ENCODE peak calls at places on chromosomes 4 and X, in seven cellular contexts. P is GM12878, X is H1, L is GM12892, J is SK-N-SH, H is HepG2, F is K562. Q is an unnamed sample.

GRCh38 chr4:150072906-150073714 is 5.1 kb upstream of the DCLK2 start:
- DNase-seq in J (no peak), L (no peak), P (no peak), H (no peak), X (no peak), F (no peak), Q (no peak)

GRCh38 chr4:159390648-159391047 is 287.8 kb downstream of the RAPGEF2 start:
- DNase-seq in J (no peak), L (no peak), F (no peak), P (no peak), H (peak), X (no peak), Q (no peak)

GRCh38 chr4:125105561-125105960 is 209.2 kb upstream of the FAT4 start:
- DNase-seq in L (no peak), J (no peak), H (no peak), F (no peak), X (no peak), P (no peak), Q (no peak)

GRCh38 chrX:29172880-29173279 is 585.6 kb downstream of the IL1RAPL1 start:
- DNase-seq in X (no peak), F (no peak), H (no peak), L (no peak), J (no peak), P (no peak), Q (no peak)

GRCh38 chr4:85243857-85244256 is 231.1 kb upstream of the ARHGAP24 start:
- DNase-seq in X (no peak), J (peak), L (no peak), H (no peak), F (no peak), P (no peak), Q (no peak)

GRCh38 chr4:3783691-3784306 is 17.6 kb downstream of the ADRA2C start:
- DNase-seq in J (no peak), F (peak), P (no peak), L (no peak), X (no peak), H (no peak), Q (peak)

GRCh38 chrX:109537324-109537665 is 651 bp downstream of the NXT2 start:
- DNase-seq in H (peak), J (no peak), L (no peak), F (peak), X (no peak), P (no peak), Q (no peak)

GRCh38 chr4:924107-925096 is 7.7 kb downstream of the GAK start:
- DNase-seq in X (no peak), P (peak), H (no peak), F (peak), J (peak), L (no peak), Q (no peak)

GRCh38 chrX:35115205-35115604 is 172.6 kb downstream of the FAM47B start:
- DNase-seq in P (no peak), H (no peak), F (no peak), L (no peak), X (no peak), J (no peak), Q (no peak)

GRCh38 chr4:82499705-82500104 is 62.1 kb downstream of the TMEM150C start:
- DNase-seq in P (no peak), J (no peak), L (no peak), H (no peak), F (no peak), X (no peak), Q (no peak)

GRCh38 chrX:146967296-146967695 is 152.8 kb upstream of the CXorf51A start:
- DNase-seq in L (no peak), J (no peak), P (no peak), H (no peak), F (no peak), X (no peak), Q (no peak)

GRCh38 chr4:25029479-25030282 is 1.1 kb downstream of the LGI2 start:
- DNase-seq in J (peak), X (no peak), P (no peak), H (no peak), F (no peak), L (no peak), Q (no peak)

GRCh38 chrX:64642482-64642881 is 247.2 kb upstream of the MTMR8 start:
- DNase-seq in H (no peak), F (no peak), L (no peak), J (peak), P (no peak), X (no peak), Q (no peak)

GRCh38 chrX:2432298-2432863 is 68.4 kb downstream of the DHRSX start:
- DNase-seq in J (no peak), X (no peak), H (no peak), F (no peak), L (no peak), P (no peak), Q (no peak)

GRCh38 chr4:151716324-151716723 is 44.5 kb downstream of the GATB start:
- DNase-seq in H (no peak), J (no peak), L (no peak), F (no peak), X (no peak), P (no peak), Q (no peak)

GRCh38 chrX:68383540-68383939 is 49.8 kb downstream of the OPHN1 start:
- DNase-seq in H (no peak), F (no peak), J (no peak), X (no peak), P (no peak), L (no peak), Q (no peak)

GRCh38 chrX:76253432-76253831 is 80.6 kb downstream of the PBDC1 start:
- DNase-seq in P (peak), L (no peak), X (no peak), F (peak), J (peak), H (peak), Q (peak)

GRCh38 chrX:37686348-37686736 is 751 bp downstream of the XK start:
- DNase-seq in J (no peak), P (no peak), L (no peak), H (no peak), X (no peak), F (no peak), Q (no peak)

GRCh38 chrX:133593531-133593930 is 178.2 kb upstream of the GPC4 start:
- DNase-seq in L (no peak), P (no peak), J (no peak), F (no peak), X (no peak), H (no peak), Q (no peak)

GRCh38 chr4:165136529-165136928 is 23.9 kb upstream of the TMEM192 start:
- DNase-seq in F (no peak), J (no peak), H (no peak), X (no peak), P (no peak), L (no peak), Q (no peak)

GRCh38 chr4:40662962-40663604 is 33.4 kb upstream of the RBM47 start:
- DNase-seq in J (no peak), H (peak), L (no peak), X (no peak), P (peak), F (no peak), Q (no peak)

GRCh38 chr4:77225022-77225421 is 68.0 kb downstream of the CCNG2 start:
- DNase-seq in J (no peak), H (no peak), L (no peak), P (no peak), F (no peak), X (no peak), Q (no peak)

GRCh38 chr4:69773443-69773842 is 13.0 kb upstream of the SULT1B1 start:
- DNase-seq in L (no peak), F (no peak), J (no peak), P (no peak), X (no peak), H (no peak), Q (no peak)

GRCh38 chr4:86218721-86219481 is 141.0 kb downstream of the MAPK10 start:
- DNase-seq in P (no peak), L (no peak), X (no peak), F (no peak), J (peak), H (no peak), Q (no peak)

GRCh38 chr4:150078041-150078995 is at the start of gene DCLK2:
- DNase-seq in X (peak), P (no peak), L (peak), F (peak), J (peak), H (no peak), Q (peak)

GRCh38 chr4:173181769-173182374 is 13.3 kb downstream of the GALNT7 start:
- DNase-seq in L (no peak), H (no peak), X (no peak), P (no peak), F (no peak), J (no peak), Q (no peak)

GRCh38 chr4:188162698-188163097 is 23.5 kb downstream of the TRIML1 start:
- DNase-seq in F (no peak), H (no peak), X (no peak), P (no peak), J (peak), L (no peak), Q (no peak)

GRCh38 chr4:130233377-130234047 is 1137.6 kb downstream of the C4orf33 start:
- DNase-seq in L (no peak), X (no peak), F (no peak), H (no peak), J (no peak), P (peak), Q (peak)

DNA sequence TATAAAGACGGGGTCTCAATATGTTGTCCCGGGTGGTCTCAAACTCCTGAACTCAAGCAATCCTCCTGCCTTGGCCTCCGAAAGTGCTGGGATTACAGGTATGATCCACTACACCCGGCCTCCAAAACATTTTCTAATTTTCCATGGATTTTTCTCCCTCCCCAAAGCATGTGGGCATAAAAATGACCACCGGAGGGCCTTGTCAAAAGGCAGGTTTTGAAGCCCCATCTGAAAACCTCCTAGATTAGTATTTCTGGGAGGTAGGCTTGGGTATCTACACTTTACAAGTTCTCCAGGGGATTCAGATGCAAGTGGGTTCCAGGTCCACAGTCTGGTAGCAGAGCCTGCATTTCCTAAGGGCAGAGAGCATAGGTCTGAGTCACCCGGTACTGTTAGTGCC is 1.4 kb upstream of the GPR173 start:
- DNase-seq in L (no peak), P (no peak), J (peak), X (no peak), H (no peak), F (no peak), Q (no peak)
- TF ChIP-seq TAF1 in L (no peak), P (no peak), J (no peak), X (no peak), H (no peak), F (no peak), Q (no peak)

GRCh38 chr4:6701371-6701770 is 7.7 kb downstream of the S100P start:
- DNase-seq in H (peak), J (no peak), F (peak), P (no peak), X (peak), L (no peak), Q (no peak)
- TF ChIP-seq TAF1 in H (no peak), J (no peak), F (no peak), P (no peak), X (no peak), L (no peak), Q (no peak)

DNA sequence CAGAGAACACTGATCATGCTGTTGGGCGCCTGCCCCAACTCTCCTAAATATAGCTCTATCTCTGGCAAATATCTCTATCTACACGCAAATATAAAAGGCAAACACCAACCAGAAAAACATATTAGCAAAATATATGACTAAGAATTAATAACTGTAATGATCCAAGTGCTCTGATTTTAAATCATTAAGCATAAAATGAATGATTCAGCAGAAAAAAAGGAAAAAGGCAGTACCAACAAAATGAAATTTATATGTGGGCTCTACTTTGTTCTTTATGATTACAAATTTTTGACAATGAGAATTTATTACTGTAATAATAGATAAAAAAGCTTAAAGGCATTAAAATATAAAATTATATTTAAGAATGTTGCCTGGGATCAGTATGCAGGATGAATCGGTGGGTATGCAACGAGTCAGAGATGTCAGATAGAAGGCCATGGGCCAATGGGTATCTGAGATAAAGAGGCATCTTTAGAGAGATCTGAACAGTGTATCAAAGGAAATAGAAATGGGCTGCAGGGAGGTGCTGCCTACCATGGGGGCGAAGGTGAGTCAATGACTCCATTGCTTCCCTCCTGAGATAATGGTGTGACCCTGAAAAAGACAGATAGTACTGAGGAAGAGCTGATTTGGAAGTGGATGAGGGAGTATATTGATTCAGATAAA is 234.8 kb downstream of the SCFD2 start:
- DNase-seq in J (no peak), H (no peak), L (no peak), F (no peak), X (no peak), P (no peak), Q (no peak)
- TF ChIP-seq TAF1 in J (no peak), H (no peak), L (no peak), F (no peak), X (no peak), P (no peak), Q (no peak)

DNA sequence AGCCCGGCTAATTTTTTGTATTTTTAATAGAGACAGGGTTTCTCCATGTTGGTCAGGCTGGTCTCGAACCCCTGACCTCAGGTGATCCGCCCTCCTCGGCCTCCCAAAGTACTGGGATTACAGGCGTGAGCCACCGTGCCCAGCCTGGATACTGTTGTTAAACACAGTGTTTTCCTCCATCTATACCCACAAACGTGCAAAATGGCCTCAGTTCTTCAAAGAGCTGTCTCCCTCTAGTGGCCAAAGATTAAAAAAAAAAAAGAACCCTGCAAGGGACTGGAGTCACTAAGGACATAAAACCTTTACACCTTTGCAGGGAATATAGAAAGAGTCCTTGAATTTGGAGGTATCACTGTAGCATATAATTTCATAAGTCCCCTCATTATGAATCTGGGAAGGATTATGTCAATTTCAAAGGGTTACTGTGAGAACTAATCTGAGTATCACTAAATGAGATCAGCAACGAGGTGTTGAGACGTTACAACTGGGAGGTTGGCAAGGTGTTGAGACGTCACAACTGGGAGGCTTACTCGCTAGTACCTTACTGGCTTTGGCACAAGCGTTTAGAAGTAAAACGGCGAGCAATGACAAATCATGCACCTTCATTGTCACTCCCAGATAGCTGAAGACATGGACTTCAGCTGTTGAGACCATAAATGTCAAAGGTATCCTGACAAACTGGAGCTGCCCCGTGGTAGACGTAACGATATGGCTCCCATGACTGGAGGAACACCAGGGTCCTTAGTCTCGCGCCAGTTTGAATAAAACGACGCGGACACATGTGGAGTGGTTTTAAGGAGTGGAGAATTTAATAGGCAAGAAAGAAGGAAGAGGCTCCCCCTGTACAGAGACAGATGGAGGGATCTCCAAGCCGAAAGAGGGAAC is 33.4 kb upstream of the ENPP6 start:
- DNase-seq in L (no peak), P (no peak), J (peak), H (peak), F (peak), X (no peak), Q (no peak)
- TF ChIP-seq TAF1 in L (no peak), P (no peak), J (no peak), H (no peak), F (no peak), X (no peak), Q (no peak)

DNA sequence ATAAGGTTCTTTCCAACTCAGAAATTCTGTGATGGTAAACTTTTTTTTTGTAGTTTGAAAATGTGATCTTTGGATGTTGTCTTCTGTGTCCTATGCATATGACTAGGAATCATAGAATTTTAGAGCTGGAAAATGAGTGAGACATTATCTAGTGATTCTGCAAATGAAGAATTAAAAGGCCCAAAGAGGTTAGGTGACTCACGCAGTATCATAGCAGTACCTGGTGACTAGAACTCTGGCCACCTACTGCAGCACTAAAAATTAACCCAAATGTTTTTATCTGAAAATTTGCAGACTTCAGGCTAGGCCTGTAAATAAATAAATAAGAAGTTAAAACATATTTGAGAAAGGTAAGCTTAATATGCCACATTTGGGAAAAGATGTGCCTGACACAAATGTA is 52.8 kb downstream of the NFKB1 start:
- DNase-seq in X (no peak), J (no peak), H (no peak), L (no peak), F (no peak), P (no peak), Q (no peak)
- TF ChIP-seq TAF1 in X (no peak), J (no peak), H (no peak), L (no peak), F (no peak), P (no peak), Q (no peak)

DNA sequence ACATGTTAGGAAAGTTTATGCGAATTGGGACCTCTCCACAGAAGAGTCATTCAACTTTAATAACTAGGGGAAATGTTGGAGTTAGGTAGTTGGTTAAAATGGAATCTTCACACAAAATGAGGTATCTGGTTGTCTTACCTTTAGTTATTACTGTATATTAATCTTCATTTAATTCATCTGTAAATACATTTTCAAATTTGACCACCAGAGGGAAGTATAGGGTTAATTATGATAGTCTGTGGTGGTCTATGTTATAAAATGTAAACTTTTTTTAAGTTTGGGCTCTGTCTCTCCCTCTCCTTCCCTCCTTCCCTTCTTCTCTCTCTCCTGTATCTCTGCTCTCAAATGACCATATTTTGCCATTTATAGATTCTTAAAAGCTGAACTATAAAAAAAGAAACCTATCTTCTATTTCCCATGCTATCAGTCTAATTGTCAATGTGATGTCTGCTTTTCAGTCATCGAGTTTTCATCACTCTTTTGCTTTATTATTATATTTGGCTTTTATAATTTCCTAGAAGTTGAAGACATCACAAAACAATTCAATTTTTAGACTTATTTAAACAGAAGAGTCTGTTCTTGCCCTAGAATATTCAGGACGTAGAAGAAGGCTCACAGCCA is 49.8 kb downstream of the TMEM144 start:
- DNase-seq in F (no peak), J (no peak), L (no peak), X (no peak), P (no peak), H (peak), Q (no peak)
- TF ChIP-seq TAF1 in F (no peak), J (no peak), L (no peak), X (no peak), P (no peak), H (no peak), Q (no peak)

DNA sequence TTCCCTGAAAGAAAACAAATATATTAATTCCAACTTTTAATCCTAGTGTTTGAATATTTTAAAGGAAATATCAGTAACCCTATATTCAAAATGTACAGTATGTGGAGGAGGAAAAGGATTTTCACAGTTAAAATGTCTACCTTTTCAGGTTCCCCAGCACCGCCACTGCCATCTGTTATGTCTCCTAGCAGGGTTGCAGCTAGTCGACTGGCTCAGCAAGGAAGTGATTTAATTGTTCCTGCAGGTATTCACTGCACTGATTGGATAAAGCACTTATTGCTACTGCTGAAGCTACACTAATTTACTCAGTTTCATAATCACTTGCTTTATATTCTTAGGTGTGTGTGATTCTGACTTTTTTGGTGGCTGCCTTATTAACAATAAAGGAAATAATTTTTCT is 65.5 kb upstream of the FHDC1 start:
- DNase-seq in F (no peak), L (no peak), P (no peak), H (no peak), X (no peak), J (no peak), Q (no peak)
- TF ChIP-seq TAF1 in F (no peak), L (no peak), P (no peak), H (no peak), X (no peak), J (no peak), Q (no peak)

Q was measured in GM12891.